ENCODE peak calls at places on chromosomes 3 and 15, in five cellular contexts. U, W, P, O and C are unnamed samples.

GRCh38 chr3:48273594-48274211 is 32.8 kb downstream of the ZNF589 start:
- DNase-seq in U (peak; percentile 37), W (no peak), P (peak; percentile 52), O (peak; percentile 55), C (peak; percentile 42)

GRCh38 chr15:94912760-94913159 is 681.4 kb downstream of the MCTP2 start:
- DNase-seq in U (no peak), W (no peak), P (no peak), O (no peak), C (no peak)

GRCh38 chr3:185688808-185689207 is 102.7 kb downstream of the SENP2 start:
- DNase-seq in U (peak; percentile 79), W (no peak), P (no peak), O (no peak), C (peak; percentile 92)

GRCh38 chr3:58188921-58189451 is 21.8 kb downstream of the DNASE1L3 start:
- DNase-seq in U (no peak), W (no peak), P (no peak), O (no peak), C (no peak)

GRCh38 chr15:79736435-79737000 is 160.3 kb downstream of the MTHFS start:
- DNase-seq in U (no peak), W (no peak), P (no peak), O (no peak), C (no peak)

GRCh38 chr3:133871368-133872090 is 24.2 kb downstream of the RAB6B start:
- DNase-seq in U (no peak), W (no peak), P (no peak), O (no peak), C (no peak)

GRCh38 chr3:22894877-22895276 is 308.2 kb upstream of the UBE2E2 start:
- DNase-seq in U (no peak), W (no peak), P (no peak), O (no peak), C (no peak)

GRCh38 chr3:155015776-155016451 is 64.2 kb upstream of the MME start:
- DNase-seq in U (no peak), W (no peak), P (no peak), O (no peak), C (no peak)

GRCh38 chr3:179156775-179157174 is 8.6 kb downstream of the PIK3CA start:
- DNase-seq in U (no peak), W (no peak), P (no peak), O (no peak), C (no peak)

GRCh38 chr3:33942483-33943150 is 144.2 kb downstream of the PDCD6IP start:
- DNase-seq in U (no peak), W (peak; percentile 5), P (no peak), O (no peak), C (no peak)

GRCh38 chr15:79332824-79333510 is 22.1 kb downstream of the TMED3 start:
- DNase-seq in U (no peak), W (no peak), P (no peak), O (no peak), C (no peak)

GRCh38 chr15:42118650-42119531 is 24.5 kb upstream of the PLA2G4D start:
- DNase-seq in U (no peak), W (no peak), P (no peak), O (peak; percentile 41), C (no peak)

GRCh38 chr15:28920781-28921331 is 35.1 kb downstream of the APBA2 start:
- DNase-seq in U (no peak), W (no peak), P (no peak), O (no peak), C (no peak)

GRCh38 chr15:78640840-78641733 is at the start of gene CHRNB4:
- DNase-seq in U (peak; percentile 49), W (no peak), P (no peak), O (peak; percentile 42), C (no peak)

GRCh38 chr3:161305095-161305991 is 66.0 kb downstream of the SPTSSB start:
- DNase-seq in U (no peak), W (no peak), P (no peak), O (no peak), C (peak; percentile 8)

GRCh38 chr3:159761377-159761776 is 227.3 kb upstream of the IL12A start:
- DNase-seq in U (no peak), W (no peak), P (peak; percentile 22), O (peak; percentile 38), C (no peak)

GRCh38 chr15:39629376-39629775 is 48.5 kb downstream of the THBS1 start:
- DNase-seq in U (no peak), W (no peak), P (no peak), O (peak; percentile 71), C (peak; percentile 32)

GRCh38 chr3:141150431-141150830 is 81.2 kb upstream of the PXYLP1 start:
- DNase-seq in U (no peak), W (peak; percentile 92), P (no peak), O (no peak), C (no peak)

GRCh38 chr3:99439892-99440291 is 198.5 kb upstream of the COL8A1 start:
- DNase-seq in U (no peak), W (no peak), P (no peak), O (no peak), C (no peak)

GRCh38 chr3:185152433-185153169 is at the start of gene C3orf70:
- DNase-seq in U (peak; percentile 32), W (no peak), P (peak; percentile 65), O (peak; percentile 69), C (no peak)

GRCh38 chr3:159802864-159803263 is 185.8 kb upstream of the IL12A start:
- DNase-seq in U (no peak), W (peak; percentile 72), P (no peak), O (no peak), C (no peak)

GRCh38 chr3:55636300-55637195 is 149.4 kb upstream of the WNT5A start:
- DNase-seq in U (no peak), W (no peak), P (no peak), O (peak; percentile 31), C (no peak)

DNA sequence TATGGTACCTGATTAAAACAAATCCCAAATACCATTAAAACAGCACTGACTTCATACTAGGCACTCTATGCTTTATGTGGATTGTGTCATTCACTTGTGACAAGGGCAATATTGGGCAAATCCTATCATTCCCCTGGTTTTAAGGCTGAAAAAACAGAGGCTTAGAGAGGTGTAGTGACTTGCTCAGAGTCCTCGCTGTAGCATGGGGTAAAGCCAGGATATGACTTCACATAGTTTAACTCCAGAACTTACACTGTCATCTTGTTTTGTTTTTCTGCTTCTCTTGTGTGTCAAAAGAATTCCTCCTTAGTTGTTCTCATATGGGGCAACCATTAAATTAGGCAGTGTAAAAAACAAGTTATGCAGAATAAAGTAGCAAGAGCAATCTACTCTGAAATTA is 40.3 kb upstream of the ICE2 start:
- DNase-seq in U (no peak), W (no peak), P (no peak), O (no peak), C (no peak)
- TF ChIP-seq POLR2A in U (no peak), W (no peak), P (no peak), O (no peak), C (no peak)

DNA sequence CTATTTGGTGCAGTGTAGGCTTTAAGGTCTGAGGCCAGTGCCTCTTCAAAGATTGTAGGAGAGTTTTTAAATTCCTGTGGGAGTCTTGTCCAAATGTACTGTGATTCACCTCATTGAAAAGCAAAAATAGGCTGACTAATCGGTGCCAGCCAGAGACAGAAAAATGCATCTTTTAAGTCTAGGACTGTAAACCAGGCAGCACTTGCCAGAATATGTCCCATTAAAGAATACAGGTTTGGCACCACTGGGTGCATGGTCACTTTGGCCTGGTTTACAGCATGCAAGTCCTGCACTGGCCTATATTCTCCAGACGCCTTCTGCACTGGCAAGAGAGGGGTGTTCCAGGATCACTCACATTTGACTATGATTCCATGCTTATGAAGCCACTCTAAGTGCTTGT is 20.3 kb upstream of the NOX5 start:
- DNase-seq in U (no peak), W (peak; percentile 86), P (no peak), O (no peak), C (peak; percentile 51)
- TF ChIP-seq POLR2A in U (no peak), W (no peak), P (no peak), O (no peak), C (no peak)

GRCh38 chr3:183317271-183317670 is 64.2 kb downstream of the B3GNT5 start:
- DNase-seq in U (no peak), W (no peak), P (no peak), O (no peak), C (no peak)

GRCh38 chr3:183315739-183316138 is 62.7 kb downstream of the B3GNT5 start:
- DNase-seq in U (no peak), W (no peak), P (no peak), O (peak; percentile 60), C (no peak)

GRCh38 chr3:183313764-183314163 is 60.7 kb downstream of the B3GNT5 start:
- DNase-seq in U (no peak), W (no peak), P (no peak), O (no peak), C (no peak)

GRCh38 chr3:183318846-183319770 is 66.1 kb downstream of the B3GNT5 start:
- DNase-seq in U (no peak), W (no peak), P (no peak), O (no peak), C (no peak)

DNA sequence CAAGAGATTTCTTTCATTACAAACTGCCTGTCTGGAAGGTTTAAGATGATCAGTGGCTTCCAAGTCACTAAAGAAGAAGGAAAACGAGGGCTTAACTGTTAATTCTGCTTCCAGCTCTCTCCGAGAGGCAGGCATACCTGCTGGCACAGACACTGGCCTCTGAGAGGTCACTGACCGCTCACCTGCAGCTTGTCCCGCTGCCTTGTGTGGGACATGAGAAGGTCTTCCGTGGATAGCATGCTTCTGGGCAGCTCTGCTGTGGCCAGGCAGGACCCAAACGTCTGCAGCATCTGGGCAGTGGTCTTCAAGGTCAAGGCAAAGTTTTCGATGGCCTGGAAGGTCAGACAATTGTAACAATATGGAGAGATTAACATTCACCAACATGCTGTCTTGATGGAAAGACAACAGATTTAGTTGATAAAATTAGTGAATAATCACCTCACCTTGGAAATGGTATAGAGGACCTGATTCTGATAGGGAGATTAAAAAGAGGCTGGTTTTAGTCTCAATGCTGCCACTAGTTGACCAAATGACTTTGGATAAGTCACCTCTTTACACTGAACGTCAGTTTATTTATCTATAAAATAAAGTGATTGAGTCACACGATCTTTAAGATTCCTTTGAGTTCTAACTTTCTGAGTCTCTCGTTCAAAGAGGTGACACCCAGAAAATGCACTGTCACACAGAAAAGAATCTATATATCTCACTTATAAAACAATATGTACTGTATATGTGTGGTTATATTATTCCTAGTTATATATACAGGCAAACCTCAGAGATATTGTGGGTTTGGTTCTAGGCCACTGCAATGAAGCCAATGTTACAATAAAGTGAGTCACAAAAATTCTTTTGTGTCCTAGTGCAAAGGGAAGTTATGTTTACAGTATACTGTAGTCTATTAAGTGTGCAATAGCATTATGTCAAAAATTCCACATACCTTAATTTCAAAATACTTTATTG is 65.1 kb downstream of the B3GNT5 start:
- DNase-seq in U (no peak), W (no peak), P (no peak), O (no peak), C (no peak)
- TF ChIP-seq POLR2A in U (no peak), W (no peak), P (no peak), O (no peak), C (no peak)

DNA sequence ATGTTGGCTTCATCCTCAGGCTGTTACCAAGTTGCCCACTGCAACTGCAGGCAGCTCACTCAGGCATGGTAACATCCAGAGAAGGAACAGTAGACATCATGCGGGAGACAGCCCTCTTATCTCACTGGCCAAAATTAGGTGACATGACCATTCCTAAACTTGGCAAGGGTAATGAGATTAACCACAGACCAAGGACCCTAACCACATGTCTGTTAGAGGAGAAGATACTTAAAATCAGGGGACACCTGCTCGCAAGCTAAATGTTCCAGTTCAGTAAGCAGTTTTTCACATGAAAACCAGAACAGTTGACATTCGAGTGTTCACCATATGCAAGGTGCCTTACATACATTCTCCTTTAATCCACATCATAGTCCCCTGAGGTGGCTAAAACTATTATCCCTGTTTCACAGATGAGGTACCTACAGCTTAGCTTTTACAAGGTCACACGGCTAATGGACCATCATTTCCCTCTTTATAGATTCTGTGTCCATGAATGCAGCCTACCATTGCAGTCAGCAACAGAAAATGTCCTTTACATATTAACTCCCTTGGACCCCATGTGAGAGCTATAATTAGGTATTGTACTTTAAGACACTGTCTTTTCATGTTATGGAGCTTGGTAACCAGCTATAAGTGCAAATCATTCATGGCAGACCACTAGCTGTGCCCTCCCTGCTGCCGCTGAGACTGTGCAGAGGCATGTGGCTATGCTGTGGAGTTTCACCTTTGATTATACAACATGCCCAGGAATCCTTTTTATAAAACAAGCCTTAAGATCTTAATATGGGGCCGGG is 154.1 kb downstream of the LIPC start:
- DNase-seq in U (no peak), W (no peak), P (no peak), O (no peak), C (no peak)
- TF ChIP-seq POLR2A in U (no peak), W (no peak), P (no peak), O (no peak), C (no peak)